ENCODE peak calls at places on chromosomes 4 and X, in eight cellular contexts. T is activated CD4-positive, alpha-beta T cell treated with anti-CD3 and anti-CD28 coated beads, Interleukin-2, amount 50 U/mL, for 1 hour; M is stomach; O is effector memory CD4-positive, alpha-beta T cell; C is mammary epithelial cell; V is GM12892; A is esophagus squamous epithelium; L is iPS DF 19.7. Y is an unnamed sample.

GRCh38 chr4:110619401-110620247 is 3.3 kb downstream of the PITX2 start:
- DNase-seq in T (no peak), M (no peak), O (no peak), C (no peak), V (no peak), A (no peak), L (no peak), Y (no peak)

GRCh38 chr4:148814030-148814429 is 371.8 kb upstream of the NR3C2 start:
- DNase-seq in T (no peak), M (peak; percentile 49), O (no peak), C (peak; percentile 87), V (no peak), A (no peak), L (no peak), Y (no peak)

GRCh38 chrX:69231903-69232302 is 66.7 kb upstream of the PJA1 start:
- DNase-seq in T (no peak), M (no peak), O (no peak), C (peak; percentile 56), V (no peak), A (no peak), L (no peak), Y (no peak)

GRCh38 chr4:85701881-85702321 is 227.0 kb downstream of the ARHGAP24 start:
- DNase-seq in T (no peak), M (no peak), O (no peak), C (no peak), V (no peak), A (no peak), L (no peak), Y (no peak)

GRCh38 chr4:6701371-6701770 is 7.7 kb downstream of the S100P start:
- DNase-seq in T (peak; percentile 36), M (no peak), O (peak; percentile 16), C (no peak), V (no peak), A (no peak), L (no peak), Y (no peak)

GRCh38 chr4:125359363-125359762 is 44.6 kb downstream of the FAT4 start:
- DNase-seq in T (no peak), M (no peak), O (no peak), C (no peak), V (no peak), A (no peak), L (no peak), Y (no peak)

GRCh38 chrX:43970528-43970927 is 2.7 kb downstream of the NDP start:
- DNase-seq in T (no peak), M (no peak), O (no peak), C (peak; percentile 43), V (no peak), A (no peak), L (no peak), Y (no peak)

GRCh38 chr4:127410644-127411043 is 222.1 kb upstream of the INTU start:
- DNase-seq in T (no peak), M (no peak), O (no peak), C (no peak), V (no peak), A (no peak), L (no peak), Y (no peak)

GRCh38 chr4:80333121-80333520 is 2.4 kb upstream of the CFAP299 start:
- DNase-seq in T (no peak), M (no peak), O (no peak), C (no peak), V (no peak), A (no peak), L (no peak), Y (no peak)

GRCh38 chr4:58809366-58809765 is 1699.2 kb upstream of the IGFBP7 start:
- DNase-seq in T (no peak), M (no peak), O (no peak), C (no peak), V (no peak), A (no peak), L (no peak), Y (no peak)

GRCh38 chr4:146485968-146486367 is 35.8 kb downstream of the SLC10A7 start:
- DNase-seq in T (no peak), M (no peak), O (no peak), C (no peak), V (no peak), A (no peak), L (no peak), Y (no peak)

GRCh38 chr4:35105486-35105885 is 1138.8 kb downstream of the ARAP2 start:
- DNase-seq in T (no peak), M (no peak), O (no peak), C (no peak), V (no peak), A (no peak), L (no peak), Y (no peak)

GRCh38 chr4:76373919-76374552 is 46.9 kb downstream of the CCDC158 start:
- DNase-seq in T (no peak), M (no peak), O (no peak), C (peak; percentile 66), V (no peak), A (no peak), L (no peak), Y (no peak)

GRCh38 chr4:169658970-169659735 is 38.8 kb downstream of the CLCN3 start:
- DNase-seq in T (no peak), M (no peak), O (no peak), C (peak; percentile 2), V (no peak), A (no peak), L (no peak), Y (no peak)

GRCh38 chr4:8308144-8308543 is 38.6 kb downstream of the HTRA3 start:
- DNase-seq in T (no peak), M (no peak), O (no peak), C (no peak), V (no peak), A (no peak), L (no peak), Y (no peak)

GRCh38 chr4:47954245-47954644 is 39.9 kb upstream of the NFXL1 start:
- DNase-seq in T (no peak), M (no peak), O (no peak), C (no peak), V (no peak), A (no peak), L (no peak), Y (no peak)

GRCh38 chrX:150036181-150036580 is 97.9 kb upstream of the EOLA2 start:
- DNase-seq in T (no peak), M (no peak), O (no peak), C (peak; percentile 44), V (no peak), A (no peak), L (no peak), Y (no peak)

GRCh38 chr4:41363384-41363981 is 106.8 kb downstream of the UCHL1 start:
- DNase-seq in T (no peak), M (no peak), O (no peak), C (no peak), V (no peak), A (no peak), L (no peak), Y (no peak)

GRCh38 chr4:52726821-52727580 is 24.2 kb downstream of the ERVMER34-1 start:
- DNase-seq in T (no peak), M (no peak), O (no peak), C (no peak), V (no peak), A (no peak), L (no peak), Y (no peak)

GRCh38 chrX:140091276-140091886 is 126.1 kb upstream of the CXorf66 start:
- DNase-seq in T (peak; percentile 9), M (peak; percentile 36), O (no peak), C (no peak), V (peak; percentile 11), A (no peak), L (no peak), Y (no peak)

GRCh38 chrX:35682481-35682880 is 115.7 kb upstream of the MAGEB16 start:
- DNase-seq in T (no peak), M (no peak), O (no peak), C (peak; percentile 8), V (no peak), A (no peak), L (no peak), Y (no peak)

GRCh38 chr4:105060628-105061027 is 86.0 kb upstream of the TET2 start:
- DNase-seq in T (no peak), M (no peak), O (no peak), C (peak; percentile 61), V (peak; percentile 28), A (no peak), L (no peak), Y (no peak)

GRCh38 chrX:115491766-115492165 is 69.2 kb upstream of the PLS3 start:
- DNase-seq in T (no peak), M (no peak), O (no peak), C (no peak), V (no peak), A (no peak), L (no peak), Y (no peak)

GRCh38 chrX:129566081-129566480 is 26.0 kb downstream of the OCRL start:
- DNase-seq in T (no peak), M (no peak), O (no peak), C (no peak), V (no peak), A (no peak), L (no peak), Y (no peak)

GRCh38 chr4:18917689-18918088 is 896.1 kb upstream of the LCORL start:
- DNase-seq in T (no peak), M (no peak), O (no peak), C (peak; percentile 35), V (no peak), A (no peak), L (no peak), Y (no peak)

GRCh38 chr4:74624351-74625151 is 169.8 kb downstream of the BTC start:
- DNase-seq in T (no peak), M (no peak), O (no peak), C (peak; percentile 88), V (no peak), A (no peak), L (no peak), Y (no peak)

GRCh38 chr4:126799471-126799870 is 833.3 kb upstream of the INTU start:
- DNase-seq in T (no peak), M (no peak), O (no peak), C (no peak), V (no peak), A (no peak), L (no peak), Y (no peak)

GRCh38 chrX:95903490-95903889 is 781.2 kb upstream of the DIAPH2 start:
- DNase-seq in T (no peak), M (no peak), O (no peak), C (no peak), V (no peak), A (no peak), L (peak; percentile 5), Y (no peak)

GRCh38 chrX:15475021-15475420 is 18.1 kb downstream of the PIR start:
- DNase-seq in T (no peak), M (no peak), O (no peak), C (peak; percentile 99), V (no peak), A (no peak), L (no peak), Y (no peak)

GRCh38 chr4:185680617-185681016 is 131.4 kb downstream of the SORBS2 start:
- DNase-seq in T (no peak), M (no peak), O (no peak), C (no peak), V (no peak), A (no peak), L (no peak), Y (no peak)

GRCh38 chrX:12956704-12957541 is 18.0 kb upstream of the TMSB4X start:
- DNase-seq in T (no peak), M (no peak), O (peak; percentile 59), C (peak; percentile 69), V (peak; percentile 55), A (no peak), L (no peak), Y (no peak)

GRCh38 chr4:21544410-21544809 is 404.2 kb downstream of the KCNIP4 start:
- DNase-seq in T (no peak), M (no peak), O (no peak), C (no peak), V (no peak), A (no peak), L (no peak), Y (no peak)

GRCh38 chr4:90730752-90731151 is 603.6 kb downstream of the CCSER1 start:
- DNase-seq in T (no peak), M (no peak), O (no peak), C (no peak), V (no peak), A (no peak), L (no peak), Y (no peak)

GRCh38 chr4:56959064-56959463 is 18.3 kb downstream of the NOA1 start:
- DNase-seq in T (no peak), M (no peak), O (no peak), C (no peak), V (no peak), A (no peak), L (no peak), Y (no peak)

Y was measured in D721Med.